ENCODE peak calls at places on chromosome 17, in five cellular contexts. M is GM23338, H is astrocyte of the spinal cord, E is Peyer's patch, W is GM12865. N is an unnamed sample.

GRCh38 chr17:7294614-7295153 is at the start of gene YBX2:
- DNase-seq in M (peak; percentile 98), H (no peak), E (peak; percentile 72), W (peak; percentile 69), N (no peak)

GRCh38 chr17:7380321-7380720 is 568 bp upstream of the TNK1 start:
- DNase-seq in M (peak; percentile 46), H (no peak), E (no peak), W (no peak), N (no peak)

GRCh38 chr17:74599531-74599939 is 7.5 kb upstream of the CD300LD start:
- DNase-seq in M (no peak), H (no peak), E (no peak), W (no peak), N (no peak)

GRCh38 chr17:21113106-21113690 is 13.6 kb upstream of the DHRS7B start:
- DNase-seq in M (no peak), H (no peak), E (no peak), W (no peak), N (no peak)

GRCh38 chr17:75109407-75110236 is at the start of gene ARMC7:
- DNase-seq in M (peak; percentile 93), H (peak; percentile 80), E (peak; percentile 85), W (peak; percentile 93), N (no peak)

GRCh38 chr17:44916059-44916780 is 920 bp upstream of the GFAP start:
- DNase-seq in M (no peak), H (no peak), E (no peak), W (no peak), N (no peak)

GRCh38 chr17:37813753-37814152 is 68.9 kb upstream of the HNF1B start:
- DNase-seq in M (peak; percentile 45), H (peak; percentile 94), E (no peak), W (no peak), N (peak; percentile 93)

GRCh38 chr17:19753049-19753444 is 4.9 kb upstream of the ALDH3A1 start:
- DNase-seq in M (no peak), H (peak; percentile 80), E (no peak), W (no peak), N (no peak)

GRCh38 chr17:61450641-61451537 is 1.3 kb upstream of the TBX4 start:
- DNase-seq in M (peak; percentile 79), H (no peak), E (no peak), W (no peak), N (no peak)

GRCh38 chr17:30021708-30022317 is 80.4 kb downstream of the EFCAB5 start:
- DNase-seq in M (peak; percentile 69), H (peak; percentile 54), E (peak; percentile 43), W (peak; percentile 66), N (peak; percentile 41)

GRCh38 chr17:36818134-36818825 is 119.0 kb upstream of the LHX1 start:
- DNase-seq in M (no peak), H (no peak), E (no peak), W (no peak), N (no peak)

GRCh38 chr17:53353919-53354351 is 468.8 kb upstream of the KIF2B start:
- DNase-seq in M (peak; percentile 1), H (peak; percentile 33), E (no peak), W (no peak), N (peak; percentile 47)

GRCh38 chr17:40564195-40564882 is 933 bp downstream of the CCR7 start:
- DNase-seq in M (no peak), H (no peak), E (no peak), W (peak; percentile 60), N (no peak)

GRCh38 chr17:19346351-19347255 is 15.9 kb downstream of the B9D1 start:
- DNase-seq in M (no peak), H (peak; percentile 81), E (no peak), W (no peak), N (peak; percentile 49)

GRCh38 chr17:66354981-66355380 is 52.6 kb downstream of the PRKCA start:
- DNase-seq in M (no peak), H (peak; percentile 41), E (no peak), W (no peak), N (no peak)

GRCh38 chr17:49853470-49854015 is 5.7 kb upstream of the TAC4 start:
- DNase-seq in M (no peak), H (no peak), E (no peak), W (no peak), N (no peak)

GRCh38 chr17:39688475-39688835 is 598 bp upstream of the PGAP3 start:
- DNase-seq in M (no peak), H (no peak), E (no peak), W (no peak), N (no peak)

GRCh38 chr17:15963670-15964110 is 18.8 kb downstream of the ADORA2B start:
- DNase-seq in M (no peak), H (peak; percentile 85), E (no peak), W (no peak), N (peak; percentile 75)

GRCh38 chr17:40168262-40168832 is 8.9 kb upstream of the RAPGEFL1 start:
- DNase-seq in M (peak; percentile 92), H (peak; percentile 65), E (peak; percentile 39), W (peak; percentile 65), N (peak; percentile 48)

GRCh38 chr17:4582101-4582501 is 2.2 kb upstream of the SMTNL2 start:
- DNase-seq in M (no peak), H (no peak), E (no peak), W (no peak), N (no peak)

GRCh38 chr17:17564896-17565295 is 26.6 kb downstream of the PEMT start:
- DNase-seq in M (peak; percentile 47), H (no peak), E (no peak), W (no peak), N (no peak)

GRCh38 chr17:10018461-10018891 is 113.4 kb upstream of the RCVRN start:
- DNase-seq in M (no peak), H (no peak), E (no peak), W (peak; percentile 63), N (no peak)

GRCh38 chr17:50906443-50906842 is 40.3 kb upstream of the TOB1 start:
- DNase-seq in M (no peak), H (no peak), E (no peak), W (no peak), N (no peak)

GRCh38 chr17:18142417-18142816 is 33.9 kb downstream of the MYO15A start:
- DNase-seq in M (no peak), H (no peak), E (no peak), W (no peak), N (no peak)

GRCh38 chr17:7224110-7224509 is 4.4 kb downstream of the ACADVL start:
- DNase-seq in M (no peak), H (no peak), E (no peak), W (no peak), N (no peak)

GRCh38 chr17:40327735-40328385 is 18.9 kb downstream of the RARA start:
- DNase-seq in M (no peak), H (no peak), E (no peak), W (no peak), N (no peak)

GRCh38 chr17:74736423-74737298 is at the start of gene RAB37:
- DNase-seq in M (peak; percentile 84), H (no peak), E (peak; percentile 88), W (peak; percentile 59), N (no peak)

GRCh38 chr17:50687200-50688066 is 20.3 kb downstream of the ANKRD40 start:
- DNase-seq in M (peak; percentile 56), H (peak; percentile 54), E (no peak), W (no peak), N (peak; percentile 79)

GRCh38 chr17:882827-883585 is 96.6 kb downstream of the NXN start:
- DNase-seq in M (peak; percentile 53), H (peak; percentile 46), E (no peak), W (no peak), N (no peak)

GRCh38 chr17:67500261-67500660 is 123.2 kb downstream of the PITPNC1 start:
- DNase-seq in M (no peak), H (no peak), E (no peak), W (no peak), N (no peak)

GRCh38 chr17:30969989-30970680 is 704 bp upstream of the RNF135 start:
- DNase-seq in M (peak; percentile 64), H (peak; percentile 41), E (peak; percentile 73), W (peak; percentile 69), N (no peak)

DNA sequence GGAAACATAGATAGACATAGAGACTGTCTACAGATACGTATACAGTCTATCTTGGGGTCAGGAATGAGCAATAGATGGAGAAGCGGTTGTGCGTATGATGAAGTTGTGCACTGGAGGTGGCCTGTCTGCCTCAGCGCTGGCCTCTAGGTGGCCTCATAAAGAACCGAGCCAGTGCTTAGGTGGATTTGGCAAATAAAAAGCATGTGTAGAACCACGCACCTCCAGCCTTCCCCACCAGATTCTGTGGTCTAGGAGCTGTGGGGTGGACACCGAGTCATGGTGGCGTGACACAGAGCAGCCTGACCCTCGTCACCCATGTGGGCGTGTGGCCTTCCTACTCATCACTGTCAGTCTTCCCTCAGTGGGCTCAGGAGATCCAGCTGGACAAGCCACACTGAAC is 34.0 kb downstream of the PGS1 start:
- DNase-seq in M (peak; percentile 54), H (peak; percentile 20), E (no peak), W (no peak), N (no peak)
- TF ChIP-seq CTCF in M (peak; percentile 59), H (peak; percentile 65), E (peak; percentile 18), W (no peak), N (peak; percentile 54)

DNA sequence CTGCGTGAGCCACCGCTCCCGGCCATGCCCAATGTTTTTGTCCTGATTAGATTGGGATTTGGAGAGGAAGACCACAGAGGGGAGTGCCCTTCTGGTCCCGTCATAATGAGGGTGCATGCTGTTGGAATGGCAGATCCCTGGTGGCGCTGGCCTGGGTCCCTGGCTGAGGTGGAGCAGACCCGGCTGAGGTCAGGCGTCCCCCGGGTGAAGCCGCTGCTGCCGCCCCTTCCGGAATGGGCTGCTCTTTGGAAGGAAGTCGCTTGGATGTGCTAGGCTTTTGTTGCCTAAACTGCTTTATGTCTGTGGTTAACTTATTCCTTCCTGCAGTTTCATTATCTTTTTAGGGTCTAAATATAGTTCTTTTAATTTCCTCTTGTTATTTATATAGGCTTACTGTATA is 120.3 kb upstream of the CHMP6 start:
- DNase-seq in M (no peak), H (no peak), E (no peak), W (no peak), N (no peak)
- H3K4me3 ChIP-seq in M (no peak overlapping the region), H (no peak overlapping the region), E (no peak overlapping the region), W (no peak overlapping the region), N (no peak overlapping the region)

GRCh38 chr17:8630227-8630801 is at the start of gene MYH10:
- DNase-seq in M (no peak), H (no peak), E (no peak), W (no peak), N (no peak)
- TF ChIP-seq CTCF in M (no peak), H (peak; percentile 18), E (no peak), W (no peak), N (no peak)

DNA sequence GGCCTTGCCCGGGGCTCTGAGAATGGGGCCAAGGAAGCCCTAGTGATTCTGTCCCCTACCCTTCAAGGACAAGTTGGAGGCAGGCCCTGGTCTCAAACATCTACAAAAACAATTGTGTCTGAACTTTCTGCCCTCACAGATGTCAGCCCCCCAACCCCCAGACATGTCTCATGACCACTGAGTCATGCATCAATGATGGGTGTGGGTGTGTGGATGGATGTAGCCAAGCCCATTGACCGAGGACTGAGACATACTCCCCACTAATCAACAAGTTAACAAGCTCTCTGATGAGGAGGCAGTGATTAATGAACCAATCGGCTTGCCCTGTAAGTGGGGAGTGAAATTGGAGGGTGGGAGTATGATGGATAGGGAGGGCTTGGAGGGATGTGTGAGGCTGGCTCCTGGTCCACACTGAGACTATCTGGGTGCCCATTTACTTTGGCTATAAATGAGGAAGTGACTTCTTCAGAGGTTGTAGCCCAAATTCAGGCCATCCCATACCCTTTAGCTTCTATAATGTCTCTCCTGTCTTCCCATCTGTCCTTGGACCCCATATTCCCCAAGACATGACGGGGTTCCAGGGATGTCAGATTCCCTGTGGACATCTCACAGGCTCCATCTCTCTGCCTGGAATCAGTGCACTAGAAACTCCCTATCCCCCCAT is 97.1 kb upstream of the TMEM97 start:
- DNase-seq in M (no peak), H (no peak), E (no peak), W (no peak), N (no peak)
- H3K4me3 ChIP-seq in M (no peak overlapping the region), H (no peak overlapping the region), E (no peak overlapping the region), W (no peak overlapping the region), N (no peak overlapping the region)

N was measured in astrocyte of the cerebellum.